ENCODE peak calls at places on chromosome 9, in seven cellular contexts. One of them, this sample, is unnamed.

GRCh38 chr9:137422668-137423000 is 328 bp downstream of the EXD3 start:
- DNase-seq in HL-60: no peak
- DNase-seq in tibial artery: no peak
- DNase-seq in cardiac muscle cell: peak
- DNase-seq in suprapubic skin: peak
- DNase-seq in IMR-90: no peak
- DNase-seq in colonic mucosa: peak
- DNase-seq in this sample: no peak

GRCh38 chr9:95071925-95072324 is 245.6 kb downstream of the FANCC start:
- DNase-seq in HL-60: no peak
- DNase-seq in colonic mucosa: no peak
- DNase-seq in cardiac muscle cell: no peak
- DNase-seq in suprapubic skin: no peak
- DNase-seq in tibial artery: no peak
- DNase-seq in IMR-90: no peak
- DNase-seq in this sample: no peak

GRCh38 chr9:135087489-135087791 is at the start of gene OLFM1:
- DNase-seq in HL-60: no peak
- DNase-seq in suprapubic skin: peak
- DNase-seq in cardiac muscle cell: peak
- DNase-seq in IMR-90: peak
- DNase-seq in tibial artery: peak
- DNase-seq in colonic mucosa: peak
- DNase-seq in this sample: peak

GRCh38 chr9:77307166-77307565 is 129.8 kb downstream of the VPS13A start:
- DNase-seq in cardiac muscle cell: no peak
- DNase-seq in IMR-90: no peak
- DNase-seq in tibial artery: no peak
- DNase-seq in colonic mucosa: no peak
- DNase-seq in suprapubic skin: no peak
- DNase-seq in HL-60: no peak
- DNase-seq in this sample: no peak

GRCh38 chr9:35516481-35516880 is 26.6 kb downstream of the RUSC2 start:
- DNase-seq in suprapubic skin: no peak
- DNase-seq in cardiac muscle cell: peak
- DNase-seq in tibial artery: no peak
- DNase-seq in IMR-90: peak
- DNase-seq in HL-60: no peak
- DNase-seq in colonic mucosa: no peak
- DNase-seq in this sample: no peak

GRCh38 chr9:20702565-20702964 is 18.5 kb downstream of the FOCAD start:
- DNase-seq in IMR-90: no peak
- DNase-seq in cardiac muscle cell: no peak
- DNase-seq in tibial artery: no peak
- DNase-seq in colonic mucosa: no peak
- DNase-seq in suprapubic skin: no peak
- DNase-seq in HL-60: no peak
- DNase-seq in this sample: no peak

GRCh38 chr9:133355881-133356357 is 368 bp downstream of the SURF1 start:
- DNase-seq in suprapubic skin: no peak
- DNase-seq in colonic mucosa: no peak
- DNase-seq in HL-60: no peak
- DNase-seq in IMR-90: no peak
- DNase-seq in cardiac muscle cell: no peak
- DNase-seq in tibial artery: no peak
- DNase-seq in this sample: no peak

GRCh38 chr9:98610711-98611110 is 98.0 kb downstream of the GABBR2 start:
- DNase-seq in suprapubic skin: no peak
- DNase-seq in cardiac muscle cell: no peak
- DNase-seq in tibial artery: no peak
- DNase-seq in HL-60: no peak
- DNase-seq in colonic mucosa: no peak
- DNase-seq in IMR-90: no peak
- DNase-seq in this sample: no peak

GRCh38 chr9:134682026-134682425 is 40.4 kb downstream of the COL5A1 start:
- DNase-seq in suprapubic skin: no peak
- DNase-seq in cardiac muscle cell: no peak
- DNase-seq in IMR-90: no peak
- DNase-seq in tibial artery: peak
- DNase-seq in colonic mucosa: no peak
- DNase-seq in HL-60: no peak
- DNase-seq in this sample: no peak

GRCh38 chr9:69168709-69169217 is 5.3 kb upstream of the TJP2 start:
- DNase-seq in colonic mucosa: peak
- DNase-seq in cardiac muscle cell: peak
- DNase-seq in IMR-90: peak
- DNase-seq in tibial artery: no peak
- DNase-seq in HL-60: no peak
- DNase-seq in suprapubic skin: no peak
- DNase-seq in this sample: peak

GRCh38 chr9:109335929-109336328 is 15.1 kb upstream of the EPB41L4B start:
- DNase-seq in tibial artery: no peak
- DNase-seq in IMR-90: no peak
- DNase-seq in colonic mucosa: no peak
- DNase-seq in cardiac muscle cell: no peak
- DNase-seq in HL-60: no peak
- DNase-seq in suprapubic skin: no peak
- DNase-seq in this sample: no peak

GRCh38 chr9:21852751-21853150 is 50.3 kb downstream of the MTAP start:
- DNase-seq in suprapubic skin: no peak
- DNase-seq in IMR-90: no peak
- DNase-seq in HL-60: no peak
- DNase-seq in colonic mucosa: no peak
- DNase-seq in cardiac muscle cell: no peak
- DNase-seq in tibial artery: no peak
- DNase-seq in this sample: no peak

GRCh38 chr9:20701058-20701457 is 17.0 kb downstream of the FOCAD start:
- DNase-seq in IMR-90: no peak
- DNase-seq in suprapubic skin: no peak
- DNase-seq in colonic mucosa: no peak
- DNase-seq in tibial artery: no peak
- DNase-seq in HL-60: no peak
- DNase-seq in cardiac muscle cell: peak
- DNase-seq in this sample: no peak

GRCh38 chr9:120920495-120921178 is 6.0 kb downstream of the TRAF1 start:
- DNase-seq in suprapubic skin: no peak
- DNase-seq in HL-60: no peak
- DNase-seq in IMR-90: no peak
- DNase-seq in tibial artery: no peak
- DNase-seq in cardiac muscle cell: no peak
- DNase-seq in colonic mucosa: no peak
- DNase-seq in this sample: peak

GRCh38 chr9:79568337-79569084 is 3.3 kb upstream of the TLE4 start:
- DNase-seq in cardiac muscle cell: no peak
- DNase-seq in suprapubic skin: no peak
- DNase-seq in tibial artery: no peak
- DNase-seq in HL-60: peak
- DNase-seq in IMR-90: no peak
- DNase-seq in colonic mucosa: no peak
- DNase-seq in this sample: no peak

GRCh38 chr9:75186767-75187380 is 98.6 kb downstream of the OSTF1 start:
- DNase-seq in cardiac muscle cell: peak
- DNase-seq in suprapubic skin: no peak
- DNase-seq in colonic mucosa: no peak
- DNase-seq in IMR-90: peak
- DNase-seq in tibial artery: no peak
- DNase-seq in HL-60: no peak
- DNase-seq in this sample: no peak

GRCh38 chr9:137095664-137096517 is 9.1 kb downstream of the MAN1B1 start:
- DNase-seq in suprapubic skin: no peak
- DNase-seq in IMR-90: no peak
- DNase-seq in colonic mucosa: no peak
- DNase-seq in tibial artery: no peak
- DNase-seq in HL-60: no peak
- DNase-seq in cardiac muscle cell: no peak
- DNase-seq in this sample: peak

GRCh38 chr9:2260401-2261306 is 245.5 kb downstream of the SMARCA2 start:
- DNase-seq in IMR-90: peak
- DNase-seq in suprapubic skin: no peak
- DNase-seq in colonic mucosa: no peak
- DNase-seq in tibial artery: no peak
- DNase-seq in HL-60: no peak
- DNase-seq in cardiac muscle cell: peak
- DNase-seq in this sample: no peak

GRCh38 chr9:2257530-2257929 is 242.4 kb downstream of the SMARCA2 start:
- DNase-seq in colonic mucosa: no peak
- DNase-seq in suprapubic skin: no peak
- DNase-seq in IMR-90: no peak
- DNase-seq in cardiac muscle cell: no peak
- DNase-seq in HL-60: no peak
- DNase-seq in tibial artery: no peak
- DNase-seq in this sample: peak

GRCh38 chr9:2253814-2254550 is 238.8 kb downstream of the SMARCA2 start:
- DNase-seq in tibial artery: no peak
- DNase-seq in HL-60: no peak
- DNase-seq in colonic mucosa: no peak
- DNase-seq in cardiac muscle cell: no peak
- DNase-seq in IMR-90: no peak
- DNase-seq in suprapubic skin: no peak
- DNase-seq in this sample: no peak

GRCh38 chr9:2255128-2255527 is 240.0 kb downstream of the SMARCA2 start:
- DNase-seq in cardiac muscle cell: peak
- DNase-seq in tibial artery: no peak
- DNase-seq in colonic mucosa: no peak
- DNase-seq in suprapubic skin: no peak
- DNase-seq in IMR-90: no peak
- DNase-seq in HL-60: no peak
- DNase-seq in this sample: no peak
- TF ChIP-seq CTCF in cardiac muscle cell: peak
- TF ChIP-seq CTCF in tibial artery: no peak
- TF ChIP-seq CTCF in colonic mucosa: no peak
- TF ChIP-seq CTCF in suprapubic skin: no peak
- TF ChIP-seq CTCF in IMR-90: no peak
- TF ChIP-seq CTCF in HL-60: no peak
- TF ChIP-seq CTCF in this sample: no peak

GRCh38 chr9:131528186-131528585 is 2.9 kb downstream of the UCK1 start:
- DNase-seq in tibial artery: no peak
- DNase-seq in HL-60: no peak
- DNase-seq in suprapubic skin: no peak
- DNase-seq in colonic mucosa: no peak
- DNase-seq in IMR-90: no peak
- DNase-seq in cardiac muscle cell: no peak
- DNase-seq in this sample: no peak

GRCh38 chr9:131530546-131530929 is 525 bp downstream of the UCK1 start:
- DNase-seq in IMR-90: peak
- DNase-seq in tibial artery: peak
- DNase-seq in suprapubic skin: peak
- DNase-seq in cardiac muscle cell: peak
- DNase-seq in colonic mucosa: peak
- DNase-seq in HL-60: no peak
- DNase-seq in this sample: peak

GRCh38 chr9:131528886-131529505 is 2.1 kb downstream of the UCK1 start:
- DNase-seq in HL-60: no peak
- DNase-seq in IMR-90: no peak
- DNase-seq in tibial artery: no peak
- DNase-seq in cardiac muscle cell: no peak
- DNase-seq in suprapubic skin: no peak
- DNase-seq in colonic mucosa: no peak
- DNase-seq in this sample: no peak

GRCh38 chr9:131530930-131531832 is at the start of gene UCK1:
- DNase-seq in HL-60: peak
- DNase-seq in colonic mucosa: peak
- DNase-seq in IMR-90: peak
- DNase-seq in tibial artery: peak
- DNase-seq in suprapubic skin: peak
- DNase-seq in cardiac muscle cell: peak
- DNase-seq in this sample: peak

GRCh38 chr9:131529597-131530545 is 1.2 kb downstream of the UCK1 start:
- DNase-seq in colonic mucosa: peak
- DNase-seq in suprapubic skin: no peak
- DNase-seq in tibial artery: no peak
- DNase-seq in IMR-90: no peak
- DNase-seq in HL-60: no peak
- DNase-seq in cardiac muscle cell: no peak
- DNase-seq in this sample: no peak
- H3K27ac ChIP-seq in colonic mucosa: no peak
- H3K27ac ChIP-seq in suprapubic skin: no peak
- H3K27ac ChIP-seq in tibial artery: peak
- H3K27ac ChIP-seq in IMR-90: peak
- H3K27ac ChIP-seq in HL-60: peak
- H3K27ac ChIP-seq in cardiac muscle cell: no peak
- H3K27ac ChIP-seq in this sample: peak

DNA sequence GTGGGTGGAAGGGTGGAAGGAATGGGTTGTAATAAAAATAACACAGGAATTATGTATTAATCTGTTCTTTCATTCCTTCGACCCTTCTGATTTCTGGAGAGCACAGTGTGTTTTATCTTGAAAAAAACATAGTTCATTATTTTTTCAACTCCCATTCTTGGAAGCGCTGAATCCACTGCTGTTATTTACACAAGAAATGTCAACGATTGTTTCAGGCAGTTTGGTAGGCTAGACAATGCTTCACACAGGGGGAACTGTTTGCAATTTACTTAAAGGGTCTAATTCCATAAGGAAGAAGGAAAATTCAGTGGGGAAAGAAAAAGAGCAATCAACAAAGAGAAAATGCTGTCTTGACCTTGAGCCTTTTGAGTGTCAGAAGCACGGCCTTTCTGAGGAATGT is 142.8 kb downstream of the TLE1 start:
- DNase-seq in IMR-90: no peak
- DNase-seq in colonic mucosa: no peak
- DNase-seq in HL-60: no peak
- DNase-seq in tibial artery: no peak
- DNase-seq in suprapubic skin: no peak
- DNase-seq in cardiac muscle cell: no peak
- DNase-seq in this sample: no peak
- H3K4me3 ChIP-seq in IMR-90: no peak
- H3K4me3 ChIP-seq in colonic mucosa: no peak
- H3K4me3 ChIP-seq in HL-60: no peak
- H3K4me3 ChIP-seq in tibial artery: no peak
- H3K4me3 ChIP-seq in suprapubic skin: no peak
- H3K4me3 ChIP-seq in cardiac muscle cell: no peak
- H3K4me3 ChIP-seq in this sample: no peak

GRCh38 chr9:132163876-132164603 is 2.2 kb downstream of the NTNG2 start:
- DNase-seq in cardiac muscle cell: no peak
- DNase-seq in IMR-90: no peak
- DNase-seq in tibial artery: no peak
- DNase-seq in suprapubic skin: no peak
- DNase-seq in HL-60: no peak
- DNase-seq in colonic mucosa: no peak
- DNase-seq in this sample: no peak
- TF ChIP-seq CTCF in cardiac muscle cell: no peak
- TF ChIP-seq CTCF in IMR-90: no peak
- TF ChIP-seq CTCF in tibial artery: no peak
- TF ChIP-seq CTCF in suprapubic skin: no peak
- TF ChIP-seq CTCF in HL-60: no peak
- TF ChIP-seq CTCF in colonic mucosa: no peak
- TF ChIP-seq CTCF in this sample: no peak

GRCh38 chr9:38011991-38012390 is 57.0 kb downstream of the SHB start:
- DNase-seq in colonic mucosa: no peak
- DNase-seq in tibial artery: no peak
- DNase-seq in HL-60: no peak
- DNase-seq in cardiac muscle cell: no peak
- DNase-seq in IMR-90: no peak
- DNase-seq in suprapubic skin: no peak
- DNase-seq in this sample: no peak
- H3K27ac ChIP-seq in colonic mucosa: no peak
- H3K27ac ChIP-seq in tibial artery: no peak
- H3K27ac ChIP-seq in HL-60: no peak
- H3K27ac ChIP-seq in cardiac muscle cell: no peak
- H3K27ac ChIP-seq in IMR-90: no peak
- H3K27ac ChIP-seq in suprapubic skin: no peak
- H3K27ac ChIP-seq in this sample: no peak